ENCODE peak calls at places on chromosomes 12 and 14, in nine cellular contexts. One of them, this sample, is unnamed.

GRCh38 chr14:38053684-38054083 is 154.0 kb upstream of the SSTR1 start:
- DNase-seq in A549: no peak
- DNase-seq in iPS DF 6.9: no peak
- DNase-seq in effector memory CD4-positive, alpha-beta T cell: no peak
- DNase-seq in uterus: no peak
- DNase-seq in HepG2: no peak
- DNase-seq in body of pancreas: no peak
- DNase-seq in stomach: no peak
- DNase-seq in GM23248: no peak
- DNase-seq in this sample: no peak

GRCh38 chr12:32197421-32197820 is 90.8 kb downstream of the BICD1 start:
- DNase-seq in A549: no peak
- DNase-seq in uterus: no peak
- DNase-seq in iPS DF 6.9: no peak
- DNase-seq in HepG2: no peak
- DNase-seq in effector memory CD4-positive, alpha-beta T cell: no peak
- DNase-seq in body of pancreas: no peak
- DNase-seq in GM23248: peak; percentile 30
- DNase-seq in stomach: no peak
- DNase-seq in this sample: no peak

GRCh38 chr12:132723015-132723763 is 12.5 kb downstream of the PGAM5 start:
- DNase-seq in body of pancreas: no peak
- DNase-seq in HepG2: no peak
- DNase-seq in iPS DF 6.9: no peak
- DNase-seq in GM23248: no peak
- DNase-seq in effector memory CD4-positive, alpha-beta T cell: no peak
- DNase-seq in A549: no peak
- DNase-seq in uterus: no peak
- DNase-seq in stomach: no peak
- DNase-seq in this sample: no peak

GRCh38 chr14:94180655-94181271 is 6.6 kb downstream of the PPP4R4 start:
- DNase-seq in iPS DF 6.9: no peak
- DNase-seq in stomach: no peak
- DNase-seq in uterus: no peak
- DNase-seq in body of pancreas: no peak
- DNase-seq in HepG2: peak; percentile 67
- DNase-seq in effector memory CD4-positive, alpha-beta T cell: no peak
- DNase-seq in GM23248: peak; percentile 63
- DNase-seq in A549: peak; percentile 18
- DNase-seq in this sample: no peak

GRCh38 chr14:23568600-23569310 is 1.2 kb upstream of the AP1G2 start:
- DNase-seq in A549: no peak
- DNase-seq in stomach: no peak
- DNase-seq in iPS DF 6.9: no peak
- DNase-seq in uterus: no peak
- DNase-seq in effector memory CD4-positive, alpha-beta T cell: no peak
- DNase-seq in body of pancreas: no peak
- DNase-seq in HepG2: peak; percentile 80
- DNase-seq in GM23248: peak; percentile 28
- DNase-seq in this sample: no peak

GRCh38 chr12:49040364-49040855 is 20.2 kb downstream of the KMT2D start:
- DNase-seq in HepG2: no peak
- DNase-seq in body of pancreas: no peak
- DNase-seq in A549: no peak
- DNase-seq in GM23248: no peak
- DNase-seq in stomach: no peak
- DNase-seq in iPS DF 6.9: no peak
- DNase-seq in uterus: no peak
- DNase-seq in effector memory CD4-positive, alpha-beta T cell: no peak
- DNase-seq in this sample: no peak

GRCh38 chr12:1313906-1314305 is 280.5 kb downstream of the FBXL14 start:
- DNase-seq in A549: no peak
- DNase-seq in HepG2: no peak
- DNase-seq in effector memory CD4-positive, alpha-beta T cell: no peak
- DNase-seq in iPS DF 6.9: no peak
- DNase-seq in uterus: no peak
- DNase-seq in GM23248: peak; percentile 16
- DNase-seq in body of pancreas: no peak
- DNase-seq in stomach: no peak
- DNase-seq in this sample: no peak

GRCh38 chr12:52254180-52254964 is 20.1 kb upstream of the KRT86 start:
- DNase-seq in GM23248: no peak
- DNase-seq in effector memory CD4-positive, alpha-beta T cell: no peak
- DNase-seq in body of pancreas: no peak
- DNase-seq in HepG2: no peak
- DNase-seq in uterus: no peak
- DNase-seq in iPS DF 6.9: no peak
- DNase-seq in stomach: no peak
- DNase-seq in A549: peak; percentile 38
- DNase-seq in this sample: no peak

GRCh38 chr12:52050116-52050770 is 999 bp upstream of the NR4A1 start:
- DNase-seq in HepG2: no peak
- DNase-seq in uterus: peak; percentile 73
- DNase-seq in effector memory CD4-positive, alpha-beta T cell: no peak
- DNase-seq in GM23248: no peak
- DNase-seq in iPS DF 6.9: no peak
- DNase-seq in stomach: peak; percentile 67
- DNase-seq in A549: no peak
- DNase-seq in body of pancreas: peak; percentile 81
- DNase-seq in this sample: no peak

GRCh38 chr12:11134300-11134699 is at the start of gene TAS2R30:
- DNase-seq in A549: no peak
- DNase-seq in body of pancreas: no peak
- DNase-seq in uterus: no peak
- DNase-seq in effector memory CD4-positive, alpha-beta T cell: no peak
- DNase-seq in HepG2: no peak
- DNase-seq in iPS DF 6.9: no peak
- DNase-seq in GM23248: no peak
- DNase-seq in stomach: no peak
- DNase-seq in this sample: no peak

GRCh38 chr14:81655423-81656314 is 122.0 kb upstream of the SEL1L start:
- DNase-seq in effector memory CD4-positive, alpha-beta T cell: no peak
- DNase-seq in GM23248: no peak
- DNase-seq in body of pancreas: no peak
- DNase-seq in stomach: no peak
- DNase-seq in HepG2: peak; percentile 50
- DNase-seq in A549: no peak
- DNase-seq in uterus: no peak
- DNase-seq in iPS DF 6.9: no peak
- DNase-seq in this sample: no peak

GRCh38 chr14:71322660-71323250 is 415.5 kb downstream of the PCNX1 start:
- DNase-seq in body of pancreas: peak; percentile 37
- DNase-seq in GM23248: peak; percentile 69
- DNase-seq in stomach: no peak
- DNase-seq in uterus: no peak
- DNase-seq in HepG2: no peak
- DNase-seq in effector memory CD4-positive, alpha-beta T cell: no peak
- DNase-seq in iPS DF 6.9: no peak
- DNase-seq in A549: no peak
- DNase-seq in this sample: peak; percentile 6

GRCh38 chr14:100415226-100415625 is 92.1 kb downstream of the SLC25A47 start:
- DNase-seq in body of pancreas: no peak
- DNase-seq in uterus: no peak
- DNase-seq in A549: no peak
- DNase-seq in GM23248: no peak
- DNase-seq in HepG2: no peak
- DNase-seq in iPS DF 6.9: no peak
- DNase-seq in stomach: no peak
- DNase-seq in effector memory CD4-positive, alpha-beta T cell: no peak
- DNase-seq in this sample: no peak

GRCh38 chr12:99985129-99985570 is 414 bp upstream of the ANKS1B start:
- DNase-seq in A549: no peak
- DNase-seq in iPS DF 6.9: no peak
- DNase-seq in HepG2: no peak
- DNase-seq in effector memory CD4-positive, alpha-beta T cell: no peak
- DNase-seq in GM23248: peak; percentile 28
- DNase-seq in uterus: no peak
- DNase-seq in stomach: no peak
- DNase-seq in body of pancreas: no peak
- DNase-seq in this sample: no peak

GRCh38 chr12:46964496-46965098 is 114.8 kb upstream of the PCED1B start:
- DNase-seq in HepG2: no peak
- DNase-seq in effector memory CD4-positive, alpha-beta T cell: no peak
- DNase-seq in uterus: no peak
- DNase-seq in stomach: no peak
- DNase-seq in iPS DF 6.9: peak; percentile 13
- DNase-seq in GM23248: peak; percentile 69
- DNase-seq in A549: no peak
- DNase-seq in body of pancreas: peak; percentile 8
- DNase-seq in this sample: no peak
- H3K27ac ChIP-seq in HepG2: no peak overlapping the region
- H3K27ac ChIP-seq in effector memory CD4-positive, alpha-beta T cell: no peak overlapping the region
- H3K27ac ChIP-seq in uterus: peak overlapping the region; percentile 35
- H3K27ac ChIP-seq in stomach: no peak overlapping the region
- H3K27ac ChIP-seq in iPS DF 6.9: no peak overlapping the region
- H3K27ac ChIP-seq in GM23248: peak overlapping the region; percentile 61
- H3K27ac ChIP-seq in A549: peak overlapping the region; percentile 26
- H3K27ac ChIP-seq in body of pancreas: peak overlapping the region; percentile 7
- H3K27ac ChIP-seq in this sample: no peak overlapping the region

DNA sequence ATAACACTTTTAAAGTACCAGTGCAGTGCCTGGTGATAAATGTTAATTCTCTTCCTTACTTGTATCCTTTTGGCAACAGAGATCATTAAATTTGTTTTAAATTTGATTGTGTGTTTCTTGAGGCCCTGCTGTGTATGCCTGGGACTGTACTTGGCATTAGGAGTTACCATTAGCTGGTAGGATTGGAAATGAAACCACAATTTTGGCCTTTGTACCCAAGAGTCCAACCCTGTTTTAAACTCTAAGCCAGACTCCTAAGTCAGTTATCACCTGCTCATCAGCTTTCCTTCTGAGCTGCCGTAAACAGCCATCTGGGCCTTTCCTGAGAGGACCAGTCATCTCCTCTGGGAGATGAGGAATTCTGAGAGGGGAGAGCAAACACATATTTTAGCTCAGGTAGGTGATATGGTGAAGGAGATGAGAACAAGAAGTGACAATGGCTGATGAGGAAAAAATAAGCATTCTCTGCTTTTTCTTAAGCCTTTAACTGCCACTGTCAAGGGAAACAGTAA is 74.3 kb upstream of the SRSF5 start:
- DNase-seq in effector memory CD4-positive, alpha-beta T cell: no peak
- DNase-seq in HepG2: no peak
- DNase-seq in iPS DF 6.9: no peak
- DNase-seq in stomach: no peak
- DNase-seq in uterus: no peak
- DNase-seq in body of pancreas: no peak
- DNase-seq in GM23248: no peak
- DNase-seq in A549: no peak
- DNase-seq in this sample: no peak
- H3K27ac ChIP-seq in effector memory CD4-positive, alpha-beta T cell: no peak overlapping the region
- H3K27ac ChIP-seq in HepG2: peak overlapping the region; percentile 3
- H3K27ac ChIP-seq in iPS DF 6.9: no peak overlapping the region
- H3K27ac ChIP-seq in stomach: peak overlapping the region; percentile 88
- H3K27ac ChIP-seq in uterus: peak overlapping the region; percentile 37
- H3K27ac ChIP-seq in body of pancreas: peak overlapping the region; percentile 91
- H3K27ac ChIP-seq in GM23248: no peak overlapping the region
- H3K27ac ChIP-seq in A549: no peak overlapping the region
- H3K27ac ChIP-seq in this sample: peak overlapping the region; percentile 52

GRCh38 chr12:108063192-108063591 is 65.9 kb upstream of the WSCD2 start:
- DNase-seq in effector memory CD4-positive, alpha-beta T cell: no peak
- DNase-seq in body of pancreas: no peak
- DNase-seq in iPS DF 6.9: peak; percentile 27
- DNase-seq in stomach: no peak
- DNase-seq in A549: no peak
- DNase-seq in uterus: no peak
- DNase-seq in GM23248: peak; percentile 34
- DNase-seq in HepG2: peak; percentile 13
- DNase-seq in this sample: no peak

GRCh38 chr12:108065061-108065460 is 64.0 kb upstream of the WSCD2 start:
- DNase-seq in HepG2: no peak
- DNase-seq in effector memory CD4-positive, alpha-beta T cell: no peak
- DNase-seq in body of pancreas: no peak
- DNase-seq in GM23248: no peak
- DNase-seq in A549: no peak
- DNase-seq in uterus: no peak
- DNase-seq in iPS DF 6.9: no peak
- DNase-seq in stomach: no peak
- DNase-seq in this sample: no peak

GRCh38 chr12:108060910-108061309 is 68.2 kb upstream of the WSCD2 start:
- DNase-seq in stomach: no peak
- DNase-seq in HepG2: no peak
- DNase-seq in A549: no peak
- DNase-seq in GM23248: no peak
- DNase-seq in uterus: no peak
- DNase-seq in effector memory CD4-positive, alpha-beta T cell: no peak
- DNase-seq in body of pancreas: no peak
- DNase-seq in iPS DF 6.9: no peak
- DNase-seq in this sample: no peak

GRCh38 chr12:108069766-108070165 is 59.3 kb upstream of the WSCD2 start:
- DNase-seq in body of pancreas: no peak
- DNase-seq in uterus: no peak
- DNase-seq in GM23248: no peak
- DNase-seq in effector memory CD4-positive, alpha-beta T cell: no peak
- DNase-seq in iPS DF 6.9: no peak
- DNase-seq in HepG2: no peak
- DNase-seq in stomach: no peak
- DNase-seq in A549: no peak
- DNase-seq in this sample: no peak

GRCh38 chr12:108066583-108067234 is 62.4 kb upstream of the WSCD2 start:
- DNase-seq in effector memory CD4-positive, alpha-beta T cell: no peak
- DNase-seq in GM23248: peak; percentile 11
- DNase-seq in stomach: no peak
- DNase-seq in body of pancreas: no peak
- DNase-seq in uterus: no peak
- DNase-seq in A549: no peak
- DNase-seq in iPS DF 6.9: no peak
- DNase-seq in HepG2: peak; percentile 4
- DNase-seq in this sample: no peak
- H3K27ac ChIP-seq in effector memory CD4-positive, alpha-beta T cell: no peak overlapping the region
- H3K27ac ChIP-seq in GM23248: no peak overlapping the region
- H3K27ac ChIP-seq in stomach: no peak overlapping the region
- H3K27ac ChIP-seq in body of pancreas: no peak overlapping the region
- H3K27ac ChIP-seq in uterus: no peak overlapping the region
- H3K27ac ChIP-seq in A549: no peak overlapping the region
- H3K27ac ChIP-seq in iPS DF 6.9: no peak overlapping the region
- H3K27ac ChIP-seq in HepG2: no peak overlapping the region
- H3K27ac ChIP-seq in this sample: no peak overlapping the region

DNA sequence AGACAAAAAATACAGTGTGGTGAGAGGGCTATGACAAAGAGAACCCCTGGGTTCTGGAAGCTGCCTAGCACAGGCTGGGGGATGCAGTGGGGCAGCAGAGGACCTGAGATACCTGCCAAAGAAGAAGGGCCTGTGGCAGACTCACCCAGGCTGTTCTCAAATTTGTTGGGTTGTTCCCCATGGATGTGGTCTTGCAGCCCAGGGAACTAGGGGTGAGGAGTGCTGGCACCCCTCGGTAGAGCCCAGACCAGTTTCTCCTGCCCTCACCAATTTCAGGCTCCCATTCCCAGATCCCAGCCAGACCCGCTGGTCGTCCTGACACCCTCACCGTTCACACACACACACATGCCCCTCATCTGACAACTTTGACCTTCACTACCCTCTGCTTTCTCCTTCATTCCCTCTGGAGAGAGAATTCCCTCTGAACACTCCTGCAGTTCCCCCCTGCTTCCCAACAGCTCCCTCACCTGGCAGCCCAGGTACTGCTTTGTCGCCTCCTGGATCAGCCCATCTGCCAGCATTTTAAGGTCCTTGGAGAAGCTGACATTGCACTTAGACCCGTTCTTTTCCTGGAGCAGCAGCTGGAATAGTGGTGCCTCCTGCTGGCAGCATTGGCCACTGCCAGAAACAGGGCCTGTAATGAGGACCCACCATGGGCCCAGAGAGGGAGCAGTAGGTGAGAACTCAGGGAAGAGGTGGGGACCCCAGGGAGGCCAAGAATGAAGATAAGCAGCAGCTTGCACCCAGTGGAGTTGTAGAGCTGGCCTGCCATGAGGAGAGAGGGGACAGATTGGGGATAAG is 5.9 kb upstream of the GDF11 start:
- DNase-seq in HepG2: peak; percentile 84
- DNase-seq in A549: peak; percentile 69
- DNase-seq in stomach: peak; percentile 85
- DNase-seq in GM23248: peak; percentile 84
- DNase-seq in uterus: peak; percentile 61
- DNase-seq in iPS DF 6.9: peak; percentile 98
- DNase-seq in body of pancreas: peak; percentile 90
- DNase-seq in effector memory CD4-positive, alpha-beta T cell: peak; percentile 36
- DNase-seq in this sample: peak; percentile 38
- H3K27ac ChIP-seq in HepG2: no peak overlapping the region
- H3K27ac ChIP-seq in A549: no peak overlapping the region
- H3K27ac ChIP-seq in stomach: peak overlapping the region; percentile 82
- H3K27ac ChIP-seq in GM23248: no peak overlapping the region
- H3K27ac ChIP-seq in uterus: peak overlapping the region; percentile 87
- H3K27ac ChIP-seq in iPS DF 6.9: no peak overlapping the region
- H3K27ac ChIP-seq in body of pancreas: peak overlapping the region; percentile 72
- H3K27ac ChIP-seq in effector memory CD4-positive, alpha-beta T cell: no peak overlapping the region
- H3K27ac ChIP-seq in this sample: peak overlapping the region; percentile 79

This sample was measured in substantia nigra.